ENCODE peak calls at places on chromosome 11, in eight cellular contexts. E, S, Q, H, J, G, A and M are unnamed samples.

GRCh38 chr11:93587858-93588581 is 44.8 kb upstream of the SMCO4 start:
- DNase-seq in E (no peak), S (peak; percentile 24), Q (peak; percentile 5), H (no peak), J (no peak), G (no peak), A (no peak), M (no peak)

GRCh38 chr11:78744202-78744601 is 169.5 kb upstream of the NARS2 start:
- DNase-seq in E (no peak), S (no peak), Q (no peak), H (no peak), J (no peak), G (no peak), A (no peak), M (no peak)

GRCh38 chr11:44958165-44958564 is 7.5 kb upstream of the TP53I11 start:
- DNase-seq in E (no peak), S (peak; percentile 82), Q (no peak), H (no peak), J (no peak), G (no peak), A (no peak), M (no peak)

GRCh38 chr11:128379587-128380279 is 207.6 kb downstream of the ETS1 start:
- DNase-seq in E (no peak), S (no peak), Q (no peak), H (no peak), J (no peak), G (no peak), A (peak; percentile 4), M (no peak)

GRCh38 chr11:73463359-73463758 is 87.2 kb downstream of the RELT start:
- DNase-seq in E (no peak), S (no peak), Q (peak; percentile 36), H (peak; percentile 48), J (no peak), G (no peak), A (peak; percentile 8), M (no peak)

GRCh38 chr11:47148903-47149535 is 27.7 kb downstream of the ARFGAP2 start:
- DNase-seq in E (no peak), S (peak; percentile 31), Q (peak; percentile 18), H (no peak), J (no peak), G (no peak), A (no peak), M (no peak)

GRCh38 chr11:124920870-124921609 is 2.0 kb downstream of the HEPN1 start:
- DNase-seq in E (peak; percentile 90), S (peak; percentile 60), Q (peak; percentile 76), H (peak; percentile 61), J (no peak), G (peak; percentile 44), A (no peak), M (no peak)

GRCh38 chr11:113270080-113270479 is 44.3 kb upstream of the TTC12 start:
- DNase-seq in E (no peak), S (no peak), Q (no peak), H (no peak), J (no peak), G (no peak), A (no peak), M (no peak)

GRCh38 chr11:76218449-76219206 is 12.3 kb upstream of the WNT11 start:
- DNase-seq in E (no peak), S (no peak), Q (no peak), H (no peak), J (no peak), G (no peak), A (no peak), M (no peak)

GRCh38 chr11:27312110-27312509 is 50.9 kb downstream of the CCDC34 start:
- DNase-seq in E (no peak), S (no peak), Q (peak; percentile 32), H (no peak), J (no peak), G (no peak), A (no peak), M (no peak)

GRCh38 chr11:121873770-121874169 is 242.2 kb downstream of the BLID start:
- DNase-seq in E (no peak), S (no peak), Q (no peak), H (no peak), J (no peak), G (no peak), A (no peak), M (no peak)

GRCh38 chr11:92225206-92225562 is 566 bp downstream of the FAT3 start:
- DNase-seq in E (peak; percentile 59), S (no peak), Q (no peak), H (no peak), J (no peak), G (no peak), A (no peak), M (peak; percentile 77)

GRCh38 chr11:93849751-93850584 is 450 bp downstream of the VSTM5 start:
- DNase-seq in E (no peak), S (peak; percentile 79), Q (peak; percentile 13), H (no peak), J (peak; percentile 22), G (no peak), A (no peak), M (no peak)

GRCh38 chr11:15192007-15192556 is 77.4 kb downstream of the INSC start:
- DNase-seq in E (no peak), S (no peak), Q (no peak), H (no peak), J (no peak), G (no peak), A (no peak), M (no peak)

GRCh38 chr11:8023831-8024555 is 36.9 kb downstream of the EIF3F start:
- DNase-seq in E (no peak), S (no peak), Q (peak; percentile 14), H (no peak), J (no peak), G (no peak), A (no peak), M (no peak)

GRCh38 chr11:131667566-131667965 is 297.2 kb downstream of the NTM start:
- DNase-seq in E (no peak), S (no peak), Q (no peak), H (no peak), J (no peak), G (no peak), A (no peak), M (no peak)

GRCh38 chr11:65353900-65354264 is 669 bp upstream of the TIGD3 start:
- DNase-seq in E (no peak), S (no peak), Q (no peak), H (no peak), J (no peak), G (no peak), A (no peak), M (no peak)

GRCh38 chr11:65353376-65353775 is 1.2 kb upstream of the TIGD3 start:
- DNase-seq in E (no peak), S (no peak), Q (no peak), H (no peak), J (no peak), G (no peak), A (no peak), M (no peak)

GRCh38 chr11:65351511-65351910 is 3.0 kb upstream of the TIGD3 start:
- DNase-seq in E (no peak), S (no peak), Q (no peak), H (no peak), J (no peak), G (no peak), A (no peak), M (no peak)

GRCh38 chr11:65354265-65355012 is at the start of gene TIGD3:
- DNase-seq in E (peak; percentile 99), S (peak; percentile 99), Q (peak; percentile 96), H (peak; percentile 91), J (peak; percentile 99), G (peak; percentile 96), A (peak; percentile 95), M (peak; percentile 97)

DNA sequence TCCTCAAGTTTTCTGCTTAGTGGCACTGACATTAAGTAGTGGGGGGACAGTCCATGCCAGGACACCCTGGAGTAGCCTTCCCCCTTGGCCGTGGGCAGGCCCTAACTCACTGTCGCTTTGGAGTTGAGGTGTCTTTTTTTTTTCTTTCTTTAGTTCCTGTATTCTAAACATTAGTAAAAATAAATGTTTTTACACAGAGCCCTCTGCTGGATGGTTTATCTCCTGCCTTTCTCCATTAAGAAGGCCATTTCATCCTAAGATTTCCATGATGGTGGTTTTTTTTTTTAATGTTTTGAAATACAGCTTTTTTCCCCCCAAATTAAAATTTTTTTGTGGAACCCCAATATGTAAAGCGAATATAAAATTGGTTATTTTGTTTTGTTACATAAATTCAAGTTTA is 1.8 kb upstream of the TIGD3 start:
- DNase-seq in E (no peak), S (no peak), Q (peak; percentile 27), H (no peak), J (no peak), G (no peak), A (no peak), M (no peak)
- TF ChIP-seq CTCF in E (peak; percentile 20), S (peak; percentile 14), Q (peak; percentile 39), H (peak; percentile 39), J (no peak), G (no peak), A (peak; percentile 16), M (peak; percentile 76)

DNA sequence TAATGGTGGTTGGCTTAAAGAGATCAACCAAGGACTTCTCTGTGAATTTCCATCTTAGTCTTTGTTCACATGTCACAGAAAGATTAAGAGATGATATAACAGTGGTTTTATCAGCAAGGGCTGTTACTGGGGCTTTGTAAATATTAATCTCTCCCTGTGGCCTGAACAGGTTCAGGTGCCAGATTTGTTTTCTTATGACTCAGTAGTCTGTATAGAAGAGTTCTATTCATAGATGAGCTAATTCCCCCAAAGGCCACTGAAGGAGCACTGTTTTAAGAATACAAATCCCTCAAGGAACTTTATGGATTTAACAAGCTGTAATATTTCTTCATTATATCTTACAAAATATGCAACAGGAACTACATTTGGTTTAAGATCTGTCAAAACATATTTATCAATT is 50.4 kb downstream of the TCP11L1 start:
- DNase-seq in E (no peak), S (no peak), Q (peak; percentile 10), H (no peak), J (peak; percentile 8), G (no peak), A (peak; percentile 6), M (no peak)
- TF ChIP-seq CTCF in E (no peak), S (no peak), Q (no peak), H (no peak), J (no peak), G (no peak), A (no peak), M (peak; percentile 19)

GRCh38 chr11:70158201-70158600 is 44.9 kb upstream of the FADD start:
- DNase-seq in E (peak; percentile 71), S (no peak), Q (no peak), H (no peak), J (peak; percentile 25), G (no peak), A (peak; percentile 29), M (no peak)
- TF ChIP-seq CTCF in E (peak; percentile 59), S (no peak), Q (peak; percentile 27), H (no peak), J (peak; percentile 12), G (no peak), A (peak; percentile 13), M (peak; percentile 76)

DNA sequence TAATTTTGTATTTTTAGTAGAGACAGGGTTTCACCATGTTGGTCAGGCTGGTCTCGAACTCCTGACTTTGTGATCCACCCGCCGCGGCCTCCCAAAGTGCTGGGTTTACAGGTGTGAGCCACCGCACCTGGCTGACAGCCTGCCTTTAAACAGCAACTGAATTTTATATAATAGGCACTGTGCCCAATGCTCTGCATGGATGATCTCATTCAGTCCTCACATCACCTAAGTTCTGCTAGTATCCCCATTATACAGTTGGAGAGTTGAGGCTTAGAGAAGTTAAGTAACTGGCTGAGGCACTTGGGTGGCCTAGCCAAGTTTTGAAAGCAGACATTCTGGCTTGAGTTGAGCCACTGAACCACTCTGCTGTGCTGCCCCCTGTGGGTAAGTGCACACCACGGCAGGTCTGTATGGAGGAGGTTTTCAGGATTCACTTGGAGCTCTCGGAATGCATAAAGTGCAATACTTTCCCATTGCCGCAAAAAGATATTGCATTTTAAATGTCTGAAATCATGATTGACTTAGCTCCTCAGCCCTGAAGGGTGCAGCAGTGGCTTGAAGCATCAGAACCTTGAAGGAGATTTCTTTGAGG is 112.4 kb downstream of the LDLRAD3 start:
- DNase-seq in E (peak; percentile 41), S (peak; percentile 22), Q (peak; percentile 47), H (no peak), J (peak; percentile 45), G (no peak), A (peak; percentile 61), M (no peak)
- TF ChIP-seq CTCF in E (peak; percentile 55), S (peak; percentile 21), Q (peak; percentile 77), H (peak; percentile 45), J (peak; percentile 46), G (no peak), A (peak; percentile 49), M (peak; percentile 75)